ENCODE peak calls at places on chromosome 1, in eight cellular contexts. B is right lobe of liver, Z is IMR-90, X is GM12864, I is GM23248, J is SJSA1, F is NB4, E is DND-41. V is an unnamed sample.

GRCh38 chr1:107272321-107272720 is 131.5 kb downstream of the NTNG1 start:
- DNase-seq in B (no peak), Z (no peak), X (no peak), I (no peak), J (no peak), F (no peak), E (no peak), V (no peak)

GRCh38 chr1:53416264-53416663 is 42.9 kb upstream of the DMRTB1 start:
- DNase-seq in B (no peak), Z (no peak), X (no peak), I (no peak), J (no peak), F (no peak), E (no peak), V (no peak)

GRCh38 chr1:76269175-76269574 is 194.6 kb downstream of the ST6GALNAC3 start:
- DNase-seq in B (no peak), Z (peak; percentile 49), X (no peak), I (peak; percentile 79), J (no peak), F (no peak), E (no peak), V (no peak)

GRCh38 chr1:220878223-220879081 is 791 bp upstream of the HLX start:
- DNase-seq in B (peak; percentile 54), Z (no peak), X (no peak), I (no peak), J (no peak), F (peak; percentile 91), E (no peak), V (no peak)

GRCh38 chr1:246588322-246588721 is 22.1 kb downstream of the CNST start:
- DNase-seq in B (no peak), Z (peak; percentile 88), X (no peak), I (peak; percentile 89), J (no peak), F (no peak), E (no peak), V (no peak)

GRCh38 chr1:179169616-179170467 is 59.6 kb downstream of the ABL2 start:
- DNase-seq in B (no peak), Z (peak; percentile 85), X (no peak), I (peak; percentile 90), J (no peak), F (peak; percentile 42), E (no peak), V (no peak)

GRCh38 chr1:4170953-4171352 is 270.9 kb upstream of the C1orf174 start:
- DNase-seq in B (no peak), Z (no peak), X (no peak), I (no peak), J (no peak), F (peak; percentile 44), E (no peak), V (no peak)

GRCh38 chr1:58971629-58972140 is 187.8 kb upstream of the JUN start:
- DNase-seq in B (peak; percentile 80), Z (peak; percentile 37), X (no peak), I (peak; percentile 49), J (no peak), F (no peak), E (no peak), V (no peak)

GRCh38 chr1:210236840-210237409 is 4.3 kb downstream of the SERTAD4 start:
- DNase-seq in B (no peak), Z (peak; percentile 24), X (no peak), I (peak; percentile 47), J (no peak), F (no peak), E (no peak), V (no peak)

GRCh38 chr1:42777860-42778259 is 6.9 kb upstream of the TMEM269 start:
- DNase-seq in B (no peak), Z (peak; percentile 46), X (no peak), I (peak; percentile 65), J (no peak), F (peak; percentile 56), E (peak; percentile 34), V (no peak)

GRCh38 chr1:239387304-239388231 is 1.2 kb downstream of the CHRM3 start:
- DNase-seq in B (peak; percentile 20), Z (no peak), X (no peak), I (no peak), J (no peak), F (no peak), E (no peak), V (no peak)

GRCh38 chr1:174276087-174276486 is 116.8 kb downstream of the RABGAP1L start:
- DNase-seq in B (no peak), Z (no peak), X (peak; percentile 21), I (no peak), J (no peak), F (no peak), E (no peak), V (peak; percentile 44)

GRCh38 chr1:228823200-228823599 is 87.9 kb downstream of the RHOU start:
- DNase-seq in B (no peak), Z (no peak), X (no peak), I (no peak), J (no peak), F (no peak), E (no peak), V (no peak)

GRCh38 chr1:228824377-228824776 is 89.1 kb downstream of the RHOU start:
- DNase-seq in B (no peak), Z (no peak), X (no peak), I (no peak), J (no peak), F (no peak), E (no peak), V (no peak)

GRCh38 chr1:228827026-228827425 is 91.7 kb downstream of the RHOU start:
- DNase-seq in B (no peak), Z (no peak), X (no peak), I (no peak), J (no peak), F (no peak), E (no peak), V (no peak)

GRCh38 chr1:228830185-228830953 is 95.1 kb downstream of the RHOU start:
- DNase-seq in B (peak; percentile 30), Z (no peak), X (no peak), I (no peak), J (no peak), F (no peak), E (no peak), V (no peak)

DNA sequence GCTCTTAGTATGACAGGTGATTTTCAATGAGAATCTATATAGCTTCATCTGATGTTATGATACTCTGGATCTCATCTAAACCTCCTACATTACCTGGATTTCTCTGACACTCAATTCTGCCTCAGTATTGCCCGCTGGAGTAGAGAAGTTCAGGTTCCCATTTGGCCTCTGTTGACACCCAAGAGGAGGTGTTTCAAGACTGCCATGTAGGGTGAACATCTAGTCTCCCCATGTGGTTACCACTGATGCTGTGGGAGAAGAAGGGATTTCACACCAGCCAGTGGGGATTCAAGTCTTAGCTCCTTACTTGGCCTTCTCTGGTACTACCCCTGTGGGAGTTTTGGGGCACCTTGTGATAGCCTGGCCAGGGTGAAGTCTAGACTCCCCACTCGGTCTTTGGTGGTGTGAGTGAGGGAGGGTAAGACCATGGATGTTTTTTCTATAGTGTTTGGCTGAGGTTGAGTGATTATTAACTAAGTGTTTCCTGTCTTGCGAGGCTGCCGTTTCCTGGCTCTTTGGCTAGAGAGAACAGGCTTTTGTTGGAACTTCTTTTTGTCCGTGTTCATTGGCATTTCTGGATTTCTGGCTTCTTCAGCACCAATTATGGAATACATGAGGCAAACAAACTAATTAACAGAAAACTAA is 90.7 kb downstream of the RHOU start:
- DNase-seq in B (no peak), Z (no peak), X (no peak), I (no peak), J (no peak), F (no peak), E (no peak), V (no peak)
- H3K4me3 ChIP-seq in B (no peak overlapping the region), Z (no peak overlapping the region), X (no peak overlapping the region), I (no peak overlapping the region), J (no peak overlapping the region), F (no peak overlapping the region), E (no peak overlapping the region), V (no peak overlapping the region)

GRCh38 chr1:94661431-94661830 is 119.9 kb upstream of the F3 start:
- DNase-seq in B (no peak), Z (no peak), X (no peak), I (no peak), J (no peak), F (no peak), E (no peak), V (no peak)
- H3K4me3 ChIP-seq in B (no peak overlapping the region), Z (no peak overlapping the region), X (no peak overlapping the region), I (no peak overlapping the region), J (no peak overlapping the region), F (no peak overlapping the region), E (no peak overlapping the region), V (no peak overlapping the region)

GRCh38 chr1:26114165-26114927 is 2.7 kb downstream of the PDIK1L start:
- DNase-seq in B (no peak), Z (no peak), X (no peak), I (no peak), J (no peak), F (no peak), E (no peak), V (no peak)

GRCh38 chr1:26112407-26112775 is 767 bp downstream of the PDIK1L start:
- DNase-seq in B (no peak), Z (no peak), X (no peak), I (no peak), J (no peak), F (peak; percentile 56), E (peak; percentile 55), V (no peak)

GRCh38 chr1:26110731-26111529 is 694 bp upstream of the PDIK1L start:
- DNase-seq in B (peak; percentile 84), Z (peak; percentile 54), X (no peak), I (peak; percentile 82), J (peak; percentile 69), F (peak; percentile 84), E (peak; percentile 82), V (peak; percentile 86)

GRCh38 chr1:26109229-26110164 is 2.1 kb upstream of the PDIK1L start:
- DNase-seq in B (no peak), Z (no peak), X (no peak), I (no peak), J (no peak), F (no peak), E (no peak), V (no peak)

GRCh38 chr1:26111530-26112406 is at the start of gene PDIK1L:
- DNase-seq in B (peak; percentile 95), Z (peak; percentile 96), X (peak; percentile 84), I (peak; percentile 97), J (peak; percentile 93), F (peak; percentile 96), E (peak; percentile 94), V (peak; percentile 99)
- H3K4me3 ChIP-seq in B (peak within 1 kb of the TSS; percentile 100), Z (peak within 1 kb of the TSS; percentile 98), X (peak within 1 kb of the TSS; percentile 99), I (peak within 1 kb of the TSS; percentile 94), J (peak within 1 kb of the TSS; percentile 92), F (peak within 1 kb of the TSS; percentile 89), E (peak within 1 kb of the TSS; percentile 75), V (peak within 1 kb of the TSS; percentile 100)

GRCh38 chr1:90957497-90957896 is 64.3 kb downstream of the ZNF644 start:
- DNase-seq in B (no peak), Z (no peak), X (no peak), I (peak; percentile 18), J (no peak), F (no peak), E (no peak), V (no peak)

GRCh38 chr1:90963651-90964050 is 58.2 kb downstream of the ZNF644 start:
- DNase-seq in B (no peak), Z (peak; percentile 46), X (no peak), I (no peak), J (no peak), F (no peak), E (no peak), V (no peak)

GRCh38 chr1:90964444-90965035 is 57.3 kb downstream of the ZNF644 start:
- DNase-seq in B (no peak), Z (peak; percentile 21), X (no peak), I (peak; percentile 31), J (no peak), F (peak; percentile 33), E (no peak), V (no peak)

GRCh38 chr1:90959352-90960206 is 62.3 kb downstream of the ZNF644 start:
- DNase-seq in B (no peak), Z (peak; percentile 47), X (peak; percentile 5), I (peak; percentile 50), J (no peak), F (peak; percentile 66), E (no peak), V (no peak)

GRCh38 chr1:90963236-90963635 is 58.6 kb downstream of the ZNF644 start:
- DNase-seq in B (no peak), Z (no peak), X (no peak), I (no peak), J (no peak), F (no peak), E (no peak), V (no peak)
- H3K4me3 ChIP-seq in B (no peak overlapping the region), Z (no peak overlapping the region), X (no peak overlapping the region), I (no peak overlapping the region), J (no peak overlapping the region), F (no peak overlapping the region), E (no peak overlapping the region), V (no peak overlapping the region)

V was measured in GM06990.